ENCODE peak calls at places on chromosomes 16 and 17, in six cellular contexts. F, Q, V, T, K and C are unnamed samples.
A peak's percentile ranks its signal among the peaks of the same experiment; 100 is the strongest.

GRCh38 chr17:1710807-1711553 is 803 bp upstream of the TLCD2 start:
- DNase-seq in F (no peak), Q (no peak), V (no peak), T (no peak), K (no peak), C (no peak)

GRCh38 chr17:78805301-78805700 is 23.2 kb upstream of the CYTH1 start:
- DNase-seq in F (peak; percentile 32), Q (no peak), V (no peak), T (no peak), K (no peak), C (peak; percentile 80)

GRCh38 chr16:29710227-29711219 is 31.5 kb downstream of the QPRT start:
- DNase-seq in F (no peak), Q (no peak), V (peak; percentile 26), T (peak; percentile 79), K (no peak), C (peak; percentile 41)

GRCh38 chr16:67641779-67642708 is 2.9 kb upstream of the CARMIL2 start:
- DNase-seq in F (no peak), Q (no peak), V (no peak), T (peak; percentile 33), K (peak; percentile 81), C (no peak)

GRCh38 chr17:57875109-57876022 is 25.5 kb upstream of the MRPS23 start:
- DNase-seq in F (peak; percentile 59), Q (peak; percentile 70), V (peak; percentile 66), T (peak; percentile 99), K (peak; percentile 83), C (no peak)

GRCh38 chr16:23141959-23142740 is 7.1 kb downstream of the USP31 start:
- DNase-seq in F (no peak), Q (no peak), V (no peak), T (no peak), K (no peak), C (no peak)

GRCh38 chr17:7673239-7673638 is 14.1 kb downstream of the TP53 start:
- DNase-seq in F (peak; percentile 15), Q (peak; percentile 45), V (peak; percentile 45), T (no peak), K (no peak), C (no peak)

GRCh38 chr17:78180508-78180907 is 6.3 kb downstream of the TK1 start:
- DNase-seq in F (no peak), Q (no peak), V (no peak), T (no peak), K (no peak), C (no peak)

GRCh38 chr17:78040561-78041400 is 82.3 kb downstream of the TNRC6C start:
- DNase-seq in F (peak; percentile 41), Q (no peak), V (no peak), T (peak; percentile 43), K (peak; percentile 80), C (peak; percentile 15)

GRCh38 chr17:1399366-1399678 is 700 bp downstream of the YWHAE start:
- DNase-seq in F (no peak), Q (no peak), V (no peak), T (no peak), K (no peak), C (no peak)

GRCh38 chr17:66399441-66399840 is 97.0 kb downstream of the PRKCA start:
- DNase-seq in F (no peak), Q (no peak), V (no peak), T (no peak), K (no peak), C (no peak)

GRCh38 chr16:9689597-9689996 is 492.6 kb downstream of the GRIN2A start:
- DNase-seq in F (no peak), Q (no peak), V (no peak), T (no peak), K (no peak), C (no peak)

GRCh38 chr16:4272114-4272954 is 489 bp downstream of the TFAP4 start:
- DNase-seq in F (peak; percentile 52), Q (peak; percentile 55), V (peak; percentile 36), T (no peak), K (peak; percentile 54), C (no peak)

GRCh38 chr16:87492721-87493554 is at the start of gene ZCCHC14:
- DNase-seq in F (peak; percentile 100), Q (peak; percentile 100), V (peak; percentile 99), T (peak; percentile 98), K (peak; percentile 99), C (peak; percentile 98)

GRCh38 chr16:56041556-56042140 is 149.6 kb upstream of the GNAO1 start:
- DNase-seq in F (peak; percentile 14), Q (peak; percentile 45), V (no peak), T (no peak), K (no peak), C (no peak)
- TF ChIP-seq CTCF in F (no peak), Q (peak; percentile 41), V (peak; percentile 61), T (peak; percentile 11), K (peak; percentile 37), C (peak; percentile 12)

GRCh38 chr17:45425984-45426413 is 6.7 kb downstream of the ARHGAP27 start:
- DNase-seq in F (no peak), Q (no peak), V (no peak), T (no peak), K (no peak), C (no peak)
- TF ChIP-seq CTCF in F (no peak), Q (no peak), V (no peak), T (no peak), K (no peak), C (no peak)

DNA sequence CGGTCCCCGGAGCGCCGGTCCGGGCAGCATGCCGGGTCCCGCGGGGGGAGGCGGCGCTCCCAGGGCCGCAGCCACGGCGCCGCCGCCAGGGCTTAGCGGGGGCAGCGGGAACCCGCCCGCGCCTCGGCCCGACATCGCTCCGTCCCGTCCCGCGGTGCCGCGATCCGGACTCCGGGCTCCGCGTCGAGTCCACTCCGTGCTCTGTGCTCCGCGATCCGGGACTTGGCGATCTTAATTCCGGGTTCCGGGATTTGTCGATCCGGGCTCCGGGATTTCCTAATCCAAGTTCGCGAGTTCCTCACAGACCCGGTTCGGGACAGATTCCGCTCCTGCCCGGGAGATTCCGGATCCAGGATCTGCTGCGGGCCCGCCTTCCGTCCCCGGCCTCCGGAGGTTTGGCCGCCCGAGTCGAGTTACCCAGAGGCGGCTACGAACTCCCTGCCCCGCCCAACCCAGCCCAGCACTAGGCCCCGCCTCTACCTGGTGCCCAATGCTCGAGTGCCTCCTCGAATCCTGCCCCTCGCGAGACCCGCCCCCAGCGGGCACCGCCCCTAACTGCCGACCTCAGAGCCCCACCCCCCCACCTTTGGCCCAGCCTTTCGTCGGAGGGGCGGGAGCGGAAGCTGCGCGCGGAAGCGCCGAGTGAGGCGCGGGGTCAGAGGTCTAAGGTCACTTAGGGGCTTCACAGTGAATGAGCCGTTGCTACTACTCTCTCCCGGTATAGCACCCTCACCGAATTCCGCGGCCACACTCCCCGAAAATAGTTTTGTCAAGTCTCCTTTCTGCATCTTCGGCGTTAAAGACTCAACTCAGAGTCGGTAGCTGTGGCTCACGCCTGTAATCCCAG is at the start of gene SMARCD2:
- DNase-seq in F (peak; percentile 99), Q (peak; percentile 99), V (peak; percentile 97), T (peak; percentile 99), K (peak; percentile 97), C (peak; percentile 99)
- TF ChIP-seq CTCF in F (no peak), Q (no peak), V (no peak), T (no peak), K (peak; percentile 13), C (no peak)

GRCh38 chr16:78695371-78695770 is 595.9 kb downstream of the WWOX start:
- DNase-seq in F (no peak), Q (no peak), V (no peak), T (no peak), K (no peak), C (no peak)

GRCh38 chr16:78697426-78697825 is 598.0 kb downstream of the WWOX start:
- DNase-seq in F (no peak), Q (no peak), V (no peak), T (no peak), K (no peak), C (no peak)

GRCh38 chr16:78689536-78689935 is 590.1 kb downstream of the WWOX start:
- DNase-seq in F (no peak), Q (no peak), V (no peak), T (no peak), K (no peak), C (no peak)

GRCh38 chr16:78696797-78697196 is 597.3 kb downstream of the WWOX start:
- DNase-seq in F (no peak), Q (no peak), V (no peak), T (no peak), K (no peak), C (no peak)

GRCh38 chr16:78693496-78693895 is 594.0 kb downstream of the WWOX start:
- DNase-seq in F (no peak), Q (no peak), V (no peak), T (no peak), K (no peak), C (no peak)
- TF ChIP-seq CTCF in F (no peak), Q (no peak), V (no peak), T (no peak), K (no peak), C (no peak)

DNA sequence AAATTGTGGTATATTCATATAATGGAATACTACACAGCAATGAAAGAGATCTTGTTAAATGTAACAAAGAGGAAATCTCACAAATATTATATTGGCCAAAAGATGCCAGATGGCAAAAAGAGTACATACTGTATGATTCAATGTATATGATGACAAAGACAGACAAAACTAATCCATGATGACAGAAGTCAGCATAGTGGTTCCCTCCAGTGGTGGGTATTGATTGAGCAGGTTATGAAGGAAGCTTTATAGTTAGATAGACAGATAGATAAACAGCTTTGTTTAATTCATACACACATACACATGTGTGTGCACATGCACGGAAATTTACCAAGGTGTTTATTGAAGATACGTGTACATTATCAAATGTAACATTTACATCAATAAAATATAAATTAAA is 74.4 kb upstream of the SMIM36 start:
- DNase-seq in F (no peak), Q (no peak), V (no peak), T (no peak), K (no peak), C (no peak)
- TF ChIP-seq CTCF in F (no peak), Q (no peak), V (no peak), T (no peak), K (no peak), C (no peak)

DNA sequence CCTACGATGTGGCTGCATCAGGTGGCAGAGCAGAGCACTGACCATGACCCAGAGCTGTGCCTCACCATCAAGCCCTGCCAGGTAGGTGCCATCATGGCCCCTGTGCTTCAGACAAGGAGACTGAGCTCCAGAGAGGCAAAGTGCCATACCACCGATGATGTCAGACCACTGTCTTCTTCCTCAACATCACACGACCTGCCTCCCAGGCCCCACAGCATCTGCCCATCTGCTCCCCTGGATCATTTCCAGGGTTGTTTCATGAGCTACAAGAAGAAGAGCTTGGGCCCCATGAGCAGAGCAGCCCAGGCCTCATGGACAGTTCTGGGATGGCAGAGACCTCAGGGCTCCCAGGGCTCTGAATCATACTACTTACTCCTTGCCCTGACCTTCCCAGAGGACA is 9.9 kb downstream of the XYLT1 start:
- DNase-seq in F (no peak), Q (no peak), V (no peak), T (no peak), K (no peak), C (no peak)
- TF ChIP-seq CTCF in F (no peak), Q (no peak), V (no peak), T (no peak), K (no peak), C (no peak)